ENCODE peak calls at places on chromosome X, in five cellular contexts. One of them, this sample, is unnamed. For H4K20me1, the result is how much of the 10 kb centered on the place peaks cover.

GRCh38 chrX:48924270-48924669 is 5.4 kb upstream of the PIM2 start:
- DNase-seq in HepG2: no peak
- DNase-seq in fibroblast of lung: no peak
- DNase-seq in SK-N-SH: no peak
- DNase-seq in neural progenitor cell: no peak
- DNase-seq in this sample: no peak

GRCh38 chrX:109484886-109485285 is 3.0 kb upstream of the GUCY2F start:
- DNase-seq in HepG2: no peak
- DNase-seq in SK-N-SH: no peak
- DNase-seq in neural progenitor cell: no peak
- DNase-seq in fibroblast of lung: no peak
- DNase-seq in this sample: no peak

GRCh38 chrX:119417842-119418241 is 18.7 kb downstream of the SLC25A43 start:
- DNase-seq in neural progenitor cell: no peak
- DNase-seq in SK-N-SH: no peak
- DNase-seq in HepG2: peak
- DNase-seq in fibroblast of lung: peak
- DNase-seq in this sample: peak

GRCh38 chrX:29661290-29661689 is 554.1 kb upstream of the MAGEB2 start:
- DNase-seq in SK-N-SH: no peak
- DNase-seq in neural progenitor cell: no peak
- DNase-seq in HepG2: no peak
- DNase-seq in fibroblast of lung: peak
- DNase-seq in this sample: no peak

GRCh38 chrX:152959626-152960025 is 34.3 kb downstream of the PNMA5 start:
- DNase-seq in SK-N-SH: no peak
- DNase-seq in HepG2: no peak
- DNase-seq in neural progenitor cell: no peak
- DNase-seq in fibroblast of lung: no peak
- DNase-seq in this sample: no peak

GRCh38 chrX:23127586-23127985 is 127.8 kb downstream of the DDX53 start:
- DNase-seq in SK-N-SH: no peak
- DNase-seq in fibroblast of lung: no peak
- DNase-seq in HepG2: no peak
- DNase-seq in neural progenitor cell: no peak
- DNase-seq in this sample: no peak

GRCh38 chrX:67587946-67588624 is 44.3 kb downstream of the AR start:
- DNase-seq in neural progenitor cell: no peak
- DNase-seq in HepG2: no peak
- DNase-seq in fibroblast of lung: no peak
- DNase-seq in SK-N-SH: no peak
- DNase-seq in this sample: no peak

GRCh38 chrX:66015152-66015827 is 24.6 kb downstream of the VSIG4 start:
- DNase-seq in fibroblast of lung: no peak
- DNase-seq in neural progenitor cell: no peak
- DNase-seq in HepG2: no peak
- DNase-seq in SK-N-SH: no peak
- DNase-seq in this sample: peak

GRCh38 chrX:19046343-19047215 is 62.7 kb upstream of the PHKA2 start:
- DNase-seq in SK-N-SH: no peak
- DNase-seq in neural progenitor cell: no peak
- DNase-seq in fibroblast of lung: peak
- DNase-seq in HepG2: no peak
- DNase-seq in this sample: no peak

GRCh38 chrX:48972214-48973164 is 845 bp upstream of the KCND1 start:
- DNase-seq in fibroblast of lung: peak
- DNase-seq in HepG2: peak
- DNase-seq in SK-N-SH: peak
- DNase-seq in neural progenitor cell: peak
- DNase-seq in this sample: no peak

GRCh38 chrX:48927736-48928382 is 9.0 kb upstream of the PIM2 start:
- DNase-seq in fibroblast of lung: no peak
- DNase-seq in HepG2: no peak
- DNase-seq in neural progenitor cell: peak
- DNase-seq in SK-N-SH: no peak
- DNase-seq in this sample: no peak

GRCh38 chrX:85114776-85115175 is 111.1 kb downstream of the APOOL start:
- DNase-seq in fibroblast of lung: no peak
- DNase-seq in neural progenitor cell: no peak
- DNase-seq in SK-N-SH: no peak
- DNase-seq in HepG2: no peak
- DNase-seq in this sample: no peak

GRCh38 chrX:96474357-96475125 is 210.1 kb upstream of the DIAPH2 start:
- DNase-seq in fibroblast of lung: peak
- DNase-seq in HepG2: no peak
- DNase-seq in SK-N-SH: no peak
- DNase-seq in neural progenitor cell: no peak
- DNase-seq in this sample: no peak

GRCh38 chrX:53481093-53481492 is 46.9 kb upstream of the HSD17B10 start:
- DNase-seq in SK-N-SH: no peak
- DNase-seq in HepG2: no peak
- DNase-seq in fibroblast of lung: no peak
- DNase-seq in neural progenitor cell: peak
- DNase-seq in this sample: no peak

GRCh38 chrX:44071847-44072545 is 98.8 kb upstream of the NDP start:
- DNase-seq in SK-N-SH: no peak
- DNase-seq in fibroblast of lung: peak
- DNase-seq in neural progenitor cell: no peak
- DNase-seq in HepG2: no peak
- DNase-seq in this sample: no peak

GRCh38 chrX:2589186-2590020 is 88.6 kb upstream of the DHRSX start:
- DNase-seq in neural progenitor cell: no peak
- DNase-seq in fibroblast of lung: no peak
- DNase-seq in SK-N-SH: no peak
- DNase-seq in HepG2: no peak
- DNase-seq in this sample: no peak

GRCh38 chrX:112642349-112642748 is 37.4 kb downstream of the LHFPL1 start:
- DNase-seq in SK-N-SH: peak
- DNase-seq in fibroblast of lung: peak
- DNase-seq in HepG2: peak
- DNase-seq in neural progenitor cell: peak
- DNase-seq in this sample: peak

GRCh38 chrX:115047715-115048114 is 30.3 kb upstream of the IL13RA2 start:
- DNase-seq in SK-N-SH: no peak
- DNase-seq in neural progenitor cell: no peak
- DNase-seq in fibroblast of lung: no peak
- DNase-seq in HepG2: no peak
- DNase-seq in this sample: no peak

GRCh38 chrX:123971963-123972362 is 10.5 kb downstream of the STAG2 start:
- DNase-seq in fibroblast of lung: peak
- DNase-seq in HepG2: no peak
- DNase-seq in neural progenitor cell: no peak
- DNase-seq in SK-N-SH: no peak
- DNase-seq in this sample: no peak

GRCh38 chrX:123976671-123977316 is 15.3 kb downstream of the STAG2 start:
- DNase-seq in SK-N-SH: peak
- DNase-seq in fibroblast of lung: peak
- DNase-seq in neural progenitor cell: no peak
- DNase-seq in HepG2: peak
- DNase-seq in this sample: peak

DNA sequence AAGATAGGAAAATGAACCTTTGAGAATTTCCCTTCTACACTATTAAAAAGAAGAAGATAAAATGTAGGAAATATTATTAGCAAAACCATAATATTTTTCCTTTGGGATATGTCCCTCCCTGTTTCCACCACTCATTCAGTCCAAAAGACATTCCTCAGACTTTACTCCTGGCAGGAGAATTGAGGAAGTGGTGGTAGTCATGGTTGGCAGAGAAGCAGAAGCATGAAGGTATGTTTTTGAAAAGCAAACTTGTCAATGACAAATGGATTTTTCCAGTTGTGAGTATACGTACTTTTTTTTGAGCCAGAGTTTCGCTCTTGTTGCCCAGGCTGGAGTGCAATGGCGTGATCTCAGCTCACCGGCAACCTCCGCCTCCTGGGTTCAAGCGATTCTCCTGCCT is 13.7 kb downstream of the STAG2 start:
- DNase-seq in HepG2: no peak
- DNase-seq in neural progenitor cell: no peak
- DNase-seq in SK-N-SH: no peak
- DNase-seq in fibroblast of lung: no peak
- DNase-seq in this sample: no peak
- H4K20me1 ChIP-seq in HepG2: under half
- H4K20me1 ChIP-seq in neural progenitor cell: half or more
- H4K20me1 ChIP-seq in SK-N-SH: half or more
- H4K20me1 ChIP-seq in fibroblast of lung: under half
- H4K20me1 ChIP-seq in this sample: under half

DNA sequence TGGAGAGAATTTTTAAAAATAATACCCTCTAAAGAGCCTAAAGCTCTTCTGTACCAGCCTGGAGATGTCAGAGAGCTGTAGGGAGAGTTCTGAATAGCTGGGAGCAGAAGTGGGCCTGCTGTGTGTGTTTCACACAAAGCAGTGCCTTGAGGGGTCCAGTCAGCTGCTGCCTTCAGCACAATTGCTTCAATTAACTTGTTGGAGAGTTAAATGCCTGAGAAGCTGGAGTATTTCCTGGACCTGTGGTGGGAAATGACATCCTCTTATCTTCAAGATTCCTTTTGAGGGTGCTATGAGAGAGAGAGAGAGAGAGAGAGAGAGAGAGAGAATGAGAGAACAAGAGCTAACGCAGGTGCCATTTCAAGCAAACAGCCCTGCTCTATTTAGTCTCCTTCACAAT is 96.2 kb upstream of the IL1RAPL2 start:
- DNase-seq in fibroblast of lung: no peak
- DNase-seq in neural progenitor cell: peak
- DNase-seq in HepG2: no peak
- DNase-seq in SK-N-SH: no peak
- DNase-seq in this sample: no peak
- H3K4me3 ChIP-seq in fibroblast of lung: no peak
- H3K4me3 ChIP-seq in neural progenitor cell: no peak
- H3K4me3 ChIP-seq in HepG2: no peak
- H3K4me3 ChIP-seq in SK-N-SH: no peak
- H3K4me3 ChIP-seq in this sample: no peak

DNA sequence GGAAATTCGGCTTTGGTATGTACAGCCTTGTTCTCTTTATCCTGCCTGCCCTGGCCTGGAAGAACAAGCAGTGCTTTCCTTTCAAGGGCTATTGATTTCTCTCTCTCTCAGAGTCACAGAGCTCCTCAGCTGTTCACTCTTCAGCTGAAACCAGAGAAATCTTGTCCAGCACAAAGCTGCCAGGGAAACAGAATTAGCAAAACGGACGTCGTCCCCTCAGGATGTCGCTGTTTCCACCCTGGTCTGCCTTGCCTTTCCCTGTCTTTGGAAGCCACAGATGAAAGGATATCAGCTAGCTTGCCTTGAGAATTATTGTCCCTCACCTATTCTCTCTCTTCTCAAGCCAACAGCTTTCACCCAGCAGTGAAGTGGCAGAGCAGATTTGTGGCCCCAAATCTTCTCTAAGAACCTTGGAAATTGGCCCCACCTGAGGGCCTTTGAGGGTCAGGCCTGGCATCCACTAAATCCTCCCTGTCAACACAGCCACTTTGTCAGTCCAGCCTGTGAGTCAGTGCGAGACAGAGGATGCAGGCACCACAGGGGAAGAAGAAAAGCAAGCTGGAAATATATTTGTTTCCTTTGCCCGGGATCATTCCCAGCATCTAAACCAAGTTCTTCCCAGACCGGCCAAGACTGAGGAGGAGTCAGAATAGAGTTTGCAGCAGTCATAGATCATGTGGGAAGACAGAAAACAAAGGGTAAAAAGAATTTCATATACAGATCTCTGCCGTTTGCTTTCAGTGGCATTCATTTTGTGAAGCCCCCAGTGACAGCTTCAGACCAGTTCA is 63.8 kb upstream of the MTM1 start:
- DNase-seq in HepG2: no peak
- DNase-seq in SK-N-SH: peak
- DNase-seq in fibroblast of lung: no peak
- DNase-seq in neural progenitor cell: peak
- DNase-seq in this sample: no peak
- H3K27ac ChIP-seq in HepG2: no peak
- H3K27ac ChIP-seq in SK-N-SH: no peak
- H3K27ac ChIP-seq in fibroblast of lung: no peak
- H3K27ac ChIP-seq in neural progenitor cell: no peak
- H3K27ac ChIP-seq in this sample: no peak

DNA sequence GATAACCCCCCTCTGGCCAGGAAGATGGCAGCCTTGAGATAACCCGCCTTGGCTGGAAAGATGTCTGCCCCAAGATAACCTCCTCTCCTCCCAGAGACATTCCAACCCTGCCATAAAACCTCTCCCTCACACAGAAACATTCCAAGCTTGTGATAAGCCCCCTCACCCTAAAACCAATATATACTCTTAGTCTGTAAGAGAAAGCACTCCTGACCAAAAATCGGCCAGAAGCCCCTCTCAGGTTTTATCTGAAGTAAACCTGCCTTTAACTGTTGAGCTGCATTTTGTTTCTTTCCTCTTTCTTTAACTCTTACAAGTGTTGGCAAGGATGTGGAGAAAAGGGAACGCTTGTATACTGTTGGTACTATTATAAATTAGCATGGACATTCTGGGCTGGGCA is 8.5 kb downstream of the ERCC6L start:
- DNase-seq in neural progenitor cell: no peak
- DNase-seq in fibroblast of lung: no peak
- DNase-seq in SK-N-SH: no peak
- DNase-seq in HepG2: no peak
- DNase-seq in this sample: no peak
- H4K20me1 ChIP-seq in neural progenitor cell: under half
- H4K20me1 ChIP-seq in fibroblast of lung: under half
- H4K20me1 ChIP-seq in SK-N-SH: under half
- H4K20me1 ChIP-seq in HepG2: under half
- H4K20me1 ChIP-seq in this sample: under half

DNA sequence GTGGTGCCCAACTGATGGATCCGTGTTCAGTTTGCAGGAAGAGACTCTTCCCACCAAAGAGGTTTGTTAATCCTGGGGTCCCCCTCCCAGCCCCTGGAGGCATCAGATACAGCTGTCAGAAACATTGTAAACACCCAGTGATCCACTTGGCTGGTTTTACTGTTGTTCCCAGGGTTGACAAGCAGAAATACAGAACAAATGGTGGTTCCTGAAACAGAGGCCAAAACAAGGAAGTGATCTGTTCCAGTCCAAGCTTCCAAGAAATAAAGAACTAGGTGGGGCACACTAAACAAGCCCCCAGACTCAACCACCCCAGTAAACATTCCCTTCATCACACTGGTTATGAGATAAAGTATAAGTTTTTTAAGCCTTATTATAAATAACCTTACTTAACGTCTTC is 1.4 kb downstream of the TMLHE start:
- DNase-seq in SK-N-SH: no peak
- DNase-seq in neural progenitor cell: no peak
- DNase-seq in HepG2: no peak
- DNase-seq in fibroblast of lung: no peak
- DNase-seq in this sample: no peak
- H3K4me3 ChIP-seq in SK-N-SH: peak
- H3K4me3 ChIP-seq in neural progenitor cell: peak
- H3K4me3 ChIP-seq in HepG2: peak
- H3K4me3 ChIP-seq in fibroblast of lung: peak
- H3K4me3 ChIP-seq in this sample: peak

GRCh38 chrX:130682990-130683389 is 220.0 kb downstream of the ENOX2 start:
- DNase-seq in fibroblast of lung: peak
- DNase-seq in SK-N-SH: no peak
- DNase-seq in neural progenitor cell: no peak
- DNase-seq in HepG2: no peak
- DNase-seq in this sample: no peak
- H3K27ac ChIP-seq in fibroblast of lung: peak
- H3K27ac ChIP-seq in SK-N-SH: no peak
- H3K27ac ChIP-seq in neural progenitor cell: no peak
- H3K27ac ChIP-seq in HepG2: no peak
- H3K27ac ChIP-seq in this sample: no peak